ENCODE peak calls at places on chromosomes 12 and 14, in five cellular contexts. C, I, H, Q and G are unnamed samples.
A peak's percentile ranks its signal among the peaks of the same experiment; 100 is the strongest.

GRCh38 chr14:21069388-21070082 is 569 bp upstream of the ARHGEF40 start:
- DNase-seq in C (peak; percentile 69), I (no peak), H (peak; percentile 79), Q (no peak), G (peak; percentile 59)

GRCh38 chr12:13215056-13215455 is 18.5 kb downstream of the EMP1 start:
- DNase-seq in Q (no peak), C (no peak), H (no peak), I (no peak), G (no peak)

GRCh38 chr14:86257973-86258372 is 728.0 kb downstream of the FLRT2 start:
- DNase-seq in C (no peak), Q (no peak), H (no peak), I (no peak), G (no peak)

GRCh38 chr12:120221576-120221900 is 20.6 kb upstream of the RPLP0 start:
- DNase-seq in Q (no peak), C (no peak), H (no peak), I (no peak), G (no peak)

GRCh38 chr12:74816398-74817175 is 279.0 kb downstream of the ATXN7L3B start:
- DNase-seq in Q (no peak), H (no peak), I (no peak), C (no peak), G (no peak)

GRCh38 chr12:24705741-24706358 is 243.1 kb downstream of the BCAT1 start:
- DNase-seq in I (no peak), H (no peak), Q (peak; percentile 25), C (no peak), G (no peak)

GRCh38 chr14:78902010-78902623 is 731.9 kb downstream of the NRXN3 start:
- DNase-seq in I (no peak), Q (no peak), H (peak; percentile 50), C (peak; percentile 37), G (peak; percentile 19)

GRCh38 chr12:130435826-130436225 is 98.1 kb downstream of the PIWIL1 start:
- DNase-seq in I (no peak), Q (no peak), H (no peak), C (no peak), G (no peak)

GRCh38 chr12:124998705-124999104 is 5.3 kb downstream of the BRI3BP start:
- DNase-seq in Q (no peak), H (no peak), I (no peak), C (no peak), G (no peak)

GRCh38 chr12:124993568-124994434 is at the start of gene BRI3BP:
- DNase-seq in H (peak; percentile 60), C (peak; percentile 23), I (no peak), Q (peak; percentile 23), G (peak; percentile 54)

GRCh38 chr12:124995200-124995961 is 1.9 kb downstream of the BRI3BP start:
- DNase-seq in C (no peak), H (no peak), I (no peak), Q (no peak), G (no peak)

GRCh38 chr12:124992874-124993567 is 424 bp upstream of the BRI3BP start:
- DNase-seq in H (peak; percentile 96), Q (peak; percentile 69), C (peak; percentile 69), I (peak; percentile 84), G (peak; percentile 52)

DNA sequence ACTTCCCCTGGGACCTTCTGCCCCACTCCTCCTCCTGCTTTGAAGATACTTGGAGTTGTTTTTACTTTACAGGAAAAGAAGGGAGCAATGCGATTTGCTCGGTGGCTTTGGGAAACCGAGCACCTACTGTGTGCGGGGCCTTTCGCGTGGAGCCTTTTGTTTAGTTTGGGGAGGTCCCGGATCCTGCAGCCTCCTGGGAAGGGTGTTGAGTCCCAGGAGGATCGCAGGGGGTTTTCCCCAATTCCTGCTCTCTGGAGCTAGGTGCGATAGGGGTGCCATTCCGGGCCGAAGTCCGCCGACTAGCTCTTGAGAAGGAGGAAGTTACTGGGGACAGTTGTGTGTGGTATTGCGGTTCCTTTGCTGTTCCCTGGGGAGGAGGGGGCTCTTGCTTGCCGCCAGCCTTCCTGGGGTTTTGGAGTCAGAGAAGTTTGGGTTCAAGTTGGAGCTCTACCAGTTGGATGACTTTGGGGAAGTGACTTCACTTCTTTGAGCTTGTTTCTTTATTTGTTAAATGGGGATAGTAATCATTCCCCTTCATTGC is 1.1 kb downstream of the BRI3BP start:
- DNase-seq in Q (no peak), C (no peak), H (no peak), I (no peak), G (no peak)
- H2BK12ac ChIP-seq in Q (no peak overlapping the region), C (peak overlapping the region; percentile 3), H (no peak overlapping the region), I (peak overlapping the region; percentile 63), G (no peak overlapping the region)

DNA sequence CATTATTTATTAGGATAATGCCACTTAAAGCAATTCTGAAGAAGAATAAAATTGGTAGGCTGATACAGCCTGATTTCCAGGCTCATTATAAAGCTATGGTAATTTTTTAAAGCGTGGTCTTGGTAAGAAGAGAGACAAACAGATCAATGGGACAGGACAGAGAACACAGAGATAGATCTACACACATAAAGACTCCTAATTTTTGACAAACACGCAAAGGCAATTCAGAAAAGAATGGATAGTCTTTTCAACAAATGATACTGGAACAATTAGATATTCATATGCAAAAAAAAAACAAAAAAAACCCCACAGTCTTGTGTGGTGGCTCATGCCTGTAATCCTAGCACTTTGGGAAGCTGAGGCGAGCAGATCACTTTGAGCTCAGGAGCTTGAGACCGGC is 25.9 kb upstream of the MEG3 start:
- DNase-seq in H (no peak), Q (no peak), I (no peak), C (no peak), G (no peak)
- H2AFZ ChIP-seq in H (no peak overlapping the region), Q (no peak overlapping the region), I (no peak overlapping the region), C (no peak overlapping the region), G (no peak overlapping the region)

DNA sequence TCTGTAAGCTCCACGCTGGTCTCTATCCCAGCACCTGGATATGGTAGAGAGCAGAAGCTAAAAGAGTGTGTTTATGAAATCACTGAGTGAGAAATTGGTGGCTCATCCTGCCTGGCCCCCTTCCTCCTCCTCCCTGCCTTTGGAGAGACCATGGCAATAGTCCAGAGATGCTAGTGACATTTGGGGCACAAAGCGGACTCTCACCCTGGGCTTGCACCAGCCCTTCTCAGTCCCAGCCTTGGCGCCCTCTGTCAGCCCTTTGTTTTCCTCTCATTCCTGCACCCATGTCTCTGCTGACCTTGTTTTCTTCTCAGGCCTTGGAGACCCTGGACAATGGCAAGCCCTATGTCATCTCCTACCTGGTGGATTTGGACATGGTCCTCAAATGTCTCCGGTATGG is 18.2 kb downstream of the ALDH2 start:
- DNase-seq in I (no peak), H (no peak), Q (no peak), C (no peak), G (no peak)
- H2BK12ac ChIP-seq in I (no peak overlapping the region), H (no peak overlapping the region), Q (no peak overlapping the region), C (no peak overlapping the region), G (no peak overlapping the region)

DNA sequence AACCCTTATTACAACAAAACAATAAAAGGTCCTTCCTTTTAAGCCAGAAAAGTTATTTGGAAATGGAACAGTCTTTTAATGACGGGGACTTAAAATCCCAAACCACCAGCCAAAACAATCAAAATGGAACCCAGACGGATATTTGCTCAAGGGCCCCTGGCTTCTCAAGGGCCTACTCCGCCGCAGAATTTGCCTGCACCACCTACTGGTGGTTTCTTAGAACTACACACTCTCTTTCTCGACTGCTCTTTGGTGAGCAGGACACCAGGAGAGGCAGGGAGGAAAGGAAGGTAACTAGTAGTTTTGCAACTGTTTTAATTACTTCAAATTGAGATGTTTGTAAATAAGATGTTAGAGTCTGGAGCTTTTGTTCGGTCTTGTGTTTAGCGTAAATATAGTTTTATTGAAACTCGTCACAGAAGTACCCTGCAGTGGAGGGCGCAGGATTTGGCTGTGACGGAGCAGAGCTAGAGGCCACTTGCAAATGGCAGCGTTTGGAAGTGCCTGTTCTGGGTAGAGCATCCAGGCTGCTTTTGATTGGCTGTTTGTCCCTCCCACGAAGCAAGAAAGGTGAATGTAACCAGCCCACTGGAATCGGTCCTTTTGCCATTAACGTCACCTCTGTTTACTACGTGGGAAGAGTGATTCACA is 238.5 kb downstream of the CACNA1C start:
- DNase-seq in H (peak; percentile 83), Q (peak; percentile 50), C (peak; percentile 36), I (no peak), G (peak; percentile 38)
- H2AFZ ChIP-seq in H (no peak overlapping the region), Q (no peak overlapping the region), C (no peak overlapping the region), I (no peak overlapping the region), G (no peak overlapping the region)

DNA sequence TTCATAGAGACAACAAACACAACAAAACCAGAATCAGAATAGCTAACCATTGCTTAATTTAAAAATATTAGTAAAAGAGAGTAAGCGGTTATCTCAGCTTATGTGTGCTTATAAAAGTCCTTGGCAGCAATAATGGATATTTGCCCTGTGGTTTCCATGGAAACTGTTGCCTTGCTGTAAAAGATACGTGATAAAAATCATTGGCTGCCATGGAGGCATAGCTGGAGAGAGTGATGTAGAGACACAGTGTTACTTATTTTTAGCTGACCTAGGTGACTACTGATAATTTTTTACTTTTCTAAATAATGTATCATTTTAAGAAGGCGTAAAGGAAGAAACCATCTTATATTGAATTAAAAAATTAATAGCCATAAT is 92.9 kb downstream of the ERC1 start:
- DNase-seq in C (no peak), Q (peak; percentile 54), I (no peak), H (no peak), G (peak; percentile 59)
- H2BK12ac ChIP-seq in C (no peak overlapping the region), Q (no peak overlapping the region), I (no peak overlapping the region), H (no peak overlapping the region), G (no peak overlapping the region)

DNA sequence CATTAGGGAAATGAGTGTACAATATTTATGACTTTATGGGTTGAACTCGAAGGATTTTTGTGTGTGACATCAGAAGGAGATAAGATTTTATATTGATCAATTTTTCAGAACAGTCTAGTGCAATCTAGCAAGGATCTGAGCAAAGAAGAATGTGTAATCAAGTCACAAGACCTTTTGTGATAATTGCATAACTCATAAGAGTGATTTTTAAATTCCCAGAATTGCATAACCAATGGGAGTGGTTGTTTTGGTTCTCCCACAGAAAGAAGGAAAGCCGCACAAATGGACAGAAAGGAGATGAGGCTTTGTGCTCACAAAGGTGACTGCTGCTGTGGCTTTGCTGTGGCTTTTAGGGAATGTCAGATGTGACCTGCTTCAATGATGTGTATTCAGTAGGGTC is 441.7 kb upstream of the FLRT2 start:
- DNase-seq in H (no peak), Q (no peak), I (no peak), C (no peak), G (peak; percentile 37)
- H2AFZ ChIP-seq in H (no peak overlapping the region), Q (no peak overlapping the region), I (peak overlapping the region; percentile 9), C (peak overlapping the region; percentile 3), G (no peak overlapping the region)

DNA sequence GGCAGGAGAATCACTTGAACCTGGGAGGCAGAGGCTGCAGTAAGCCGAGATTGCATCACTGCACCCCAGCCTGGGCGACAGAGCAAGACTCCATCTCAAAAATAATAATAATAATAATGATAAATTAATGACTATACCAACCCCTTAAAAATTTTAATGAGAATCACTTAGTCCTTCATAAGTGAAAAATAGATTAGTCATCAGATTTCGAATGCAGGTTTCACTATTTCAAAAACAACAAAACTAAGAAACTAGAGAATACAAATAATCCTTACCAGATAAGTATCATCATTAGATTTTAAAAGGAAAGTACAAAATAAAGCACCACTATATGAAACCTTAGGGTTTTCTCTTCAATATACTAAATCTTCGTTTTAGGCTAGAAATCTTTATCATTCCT is 62.3 kb downstream of the CEP83 start:
- DNase-seq in Q (no peak), C (no peak), I (no peak), H (no peak), G (no peak)
- H2BK12ac ChIP-seq in Q (no peak overlapping the region), C (no peak overlapping the region), I (no peak overlapping the region), H (no peak overlapping the region), G (no peak overlapping the region)

GRCh38 chr12:61870658-61871559 is 389.3 kb upstream of the USP15 start:
- DNase-seq in Q (no peak), I (no peak), H (no peak), C (no peak), G (peak; percentile 30)
- H2AFZ ChIP-seq in Q (no peak overlapping the region), I (no peak overlapping the region), H (no peak overlapping the region), C (peak overlapping the region; percentile 23), G (no peak overlapping the region)